ENCODE peak calls at places on chromosomes 6 and 20, in ten cellular contexts. H, T, Y, F, W, D, A, R, G and Q are unnamed samples.

GRCh38 chr20:24422361-24422760 is 47.1 kb upstream of the SYNDIG1 start:
- DNase-seq in H (no peak), T (no peak), Y (no peak), F (no peak), W (no peak), D (no peak), A (no peak), R (no peak), G (no peak), Q (no peak)

GRCh38 chr6:43729537-43729936 is 40.5 kb upstream of the VEGFA start:
- DNase-seq in H (no peak), T (no peak), Y (no peak), F (no peak), W (no peak), D (no peak), A (no peak), R (peak; percentile 0), G (no peak), Q (peak; percentile 20)

GRCh38 chr20:46056970-46057855 is 28.2 kb downstream of the SLC12A5 start:
- DNase-seq in H (peak; percentile 48), T (no peak), Y (no peak), F (peak; percentile 19), W (no peak), D (peak; percentile 59), A (no peak), R (peak; percentile 53), G (peak; percentile 52), Q (no peak)

GRCh38 chr6:29926081-29926794 is 16.1 kb upstream of the HLA-A start:
- DNase-seq in H (no peak), T (no peak), Y (no peak), F (peak; percentile 44), W (no peak), D (no peak), A (no peak), R (peak; percentile 20), G (peak; percentile 51), Q (no peak)

GRCh38 chr6:33843086-33843695 is 39.4 kb upstream of the MLN start:
- DNase-seq in H (no peak), T (no peak), Y (no peak), F (no peak), W (no peak), D (no peak), A (no peak), R (no peak), G (no peak), Q (no peak)

GRCh38 chr6:71982385-71982784 is 96.0 kb downstream of the RIMS1 start:
- DNase-seq in H (peak; percentile 12), T (no peak), Y (no peak), F (no peak), W (no peak), D (peak; percentile 40), A (no peak), R (no peak), G (no peak), Q (no peak)

GRCh38 chr20:32908334-32909292 is 49.9 kb downstream of the EFCAB8 start:
- DNase-seq in H (no peak), T (no peak), Y (no peak), F (no peak), W (no peak), D (no peak), A (peak; percentile 60), R (no peak), G (no peak), Q (no peak)

GRCh38 chr6:135577059-135577538 is 79.6 kb upstream of the AHI1 start:
- DNase-seq in H (peak; percentile 55), T (no peak), Y (no peak), F (no peak), W (no peak), D (no peak), A (no peak), R (no peak), G (no peak), Q (no peak)

GRCh38 chr20:46062151-46062550 is 27.6 kb downstream of the NCOA5 start:
- DNase-seq in H (no peak), T (no peak), Y (no peak), F (no peak), W (no peak), D (no peak), A (no peak), R (no peak), G (no peak), Q (no peak)

GRCh38 chr20:61993058-61993457 is 72.6 kb downstream of the TAF4 start:
- DNase-seq in H (no peak), T (no peak), Y (no peak), F (no peak), W (no peak), D (no peak), A (no peak), R (no peak), G (no peak), Q (no peak)

GRCh38 chr20:20824924-20825584 is 112.6 kb upstream of the RALGAPA2 start:
- DNase-seq in H (peak; percentile 80), T (peak; percentile 7), Y (peak; percentile 84), F (peak; percentile 37), W (peak; percentile 48), D (peak; percentile 56), A (peak; percentile 86), R (peak; percentile 65), G (peak; percentile 37), Q (peak; percentile 84)

GRCh38 chr20:50041238-50041915 is 58.6 kb downstream of the SNAI1 start:
- DNase-seq in H (peak; percentile 55), T (no peak), Y (peak; percentile 42), F (no peak), W (no peak), D (no peak), A (no peak), R (no peak), G (no peak), Q (no peak)

GRCh38 chr6:87421576-87421975 is 13.8 kb downstream of the CFAP206 start:
- DNase-seq in H (no peak), T (no peak), Y (no peak), F (no peak), W (no peak), D (no peak), A (no peak), R (no peak), G (no peak), Q (no peak)

GRCh38 chr6:44260451-44261297 is 3.3 kb upstream of the SLC35B2 start:
- DNase-seq in H (peak; percentile 60), T (no peak), Y (no peak), F (no peak), W (no peak), D (no peak), A (peak; percentile 41), R (no peak), G (no peak), Q (no peak)

GRCh38 chr6:14673201-14673600 is 555.6 kb downstream of the CD83 start:
- DNase-seq in H (no peak), T (no peak), Y (no peak), F (no peak), W (no peak), D (peak; percentile 10), A (no peak), R (no peak), G (peak; percentile 16), Q (no peak)

GRCh38 chr6:138334000-138334399 is 43.7 kb upstream of the SMIM28 start:
- DNase-seq in H (no peak), T (no peak), Y (no peak), F (no peak), W (no peak), D (no peak), A (no peak), R (peak; percentile 20), G (no peak), Q (no peak)

GRCh38 chr6:110875548-110876169 is 1.1 kb downstream of the AMD1 start:
- DNase-seq in H (peak; percentile 44), T (peak; percentile 41), Y (no peak), F (peak; percentile 69), W (peak; percentile 64), D (peak; percentile 34), A (peak; percentile 93), R (peak; percentile 55), G (peak; percentile 23), Q (peak; percentile 77)

GRCh38 chr20:62382306-62383198 is 4.4 kb upstream of the RPS21 start:
- DNase-seq in H (peak; percentile 88), T (peak; percentile 60), Y (peak; percentile 87), F (peak; percentile 74), W (peak; percentile 73), D (peak; percentile 80), A (peak; percentile 92), R (peak; percentile 75), G (peak; percentile 85), Q (no peak)

GRCh38 chr6:56047931-56048520 is 172.6 kb upstream of the BMP5 start:
- DNase-seq in H (no peak), T (no peak), Y (no peak), F (no peak), W (no peak), D (peak; percentile 36), A (no peak), R (no peak), G (no peak), Q (no peak)

GRCh38 chr20:8305449-8305978 is 173.4 kb downstream of the PLCB1 start:
- DNase-seq in H (peak; percentile 54), T (peak; percentile 31), Y (peak; percentile 29), F (peak; percentile 59), W (peak; percentile 81), D (peak; percentile 51), A (peak; percentile 85), R (peak; percentile 12), G (peak; percentile 61), Q (peak; percentile 79)

GRCh38 chr6:77178821-77179220 is 284.5 kb downstream of the HTR1B start:
- DNase-seq in H (no peak), T (no peak), Y (no peak), F (no peak), W (no peak), D (peak; percentile 3), A (no peak), R (no peak), G (peak; percentile 79), Q (no peak)

GRCh38 chr6:127630800-127631199 is 53.8 kb downstream of the C6orf58 start:
- DNase-seq in H (no peak), T (no peak), Y (no peak), F (no peak), W (no peak), D (no peak), A (no peak), R (no peak), G (peak; percentile 13), Q (no peak)

GRCh38 chr6:70108230-70108629 is 194.7 kb downstream of the COL9A1 start:
- DNase-seq in H (peak; percentile 27), T (no peak), Y (no peak), F (no peak), W (no peak), D (peak; percentile 40), A (no peak), R (no peak), G (peak; percentile 66), Q (no peak)

GRCh38 chr6:100775667-100776066 is 105.5 kb downstream of the ASCC3 start:
- DNase-seq in H (no peak), T (no peak), Y (no peak), F (no peak), W (no peak), D (no peak), A (no peak), R (no peak), G (peak; percentile 34), Q (no peak)

GRCh38 chr6:157284738-157285421 is 38.4 kb downstream of the TMEM242 start:
- DNase-seq in H (no peak), T (no peak), Y (no peak), F (no peak), W (no peak), D (no peak), A (peak; percentile 47), R (no peak), G (no peak), Q (no peak)

GRCh38 chr6:112557961-112558360 is 210.8 kb downstream of the RFPL4B start:
- DNase-seq in H (no peak), T (no peak), Y (no peak), F (no peak), W (no peak), D (no peak), A (no peak), R (no peak), G (no peak), Q (no peak)

GRCh38 chr6:42690151-42690702 is 32.2 kb downstream of the PRPH2 start:
- DNase-seq in H (no peak), T (no peak), Y (no peak), F (no peak), W (no peak), D (no peak), A (no peak), R (no peak), G (peak; percentile 23), Q (no peak)

GRCh38 chr20:64205611-64206026 is 41.4 kb downstream of the MYT1 start:
- DNase-seq in H (no peak), T (no peak), Y (no peak), F (no peak), W (no peak), D (no peak), A (no peak), R (no peak), G (no peak), Q (no peak)